ENCODE peak calls at places on chromosomes 1 and 21, in ten cellular contexts. One of them, this sample, is unnamed.

GRCh38 chr1:63674238-63674864 is 81.1 kb downstream of the PGM1 start:
- DNase-seq in SHP77: peak; percentile 41
- DNase-seq in AG09309: peak; percentile 46
- DNase-seq in stomach: peak; percentile 94
- DNase-seq in activated T-helper 1 cell treated with anti-CD3 and anti-CD28 coated beads, Interleukin-12 subunit alpha, Interleukin-12 subunit beta, Interleukin-2, Interleukin-4 antibody, amounts not matched to agents 30 ng/mL and 10 ng/mL and 1 ng/mL, durations not matched to agents 14 hours and 24 hours and 36 hours: no peak
- DNase-seq in C1 segment of cervical spinal cord: no peak
- DNase-seq in fibroblast of lung: peak; percentile 92
- DNase-seq in Ammon's horn: peak; percentile 70
- DNase-seq in midbrain: peak; percentile 35
- DNase-seq in NCI-H510A: peak; percentile 4
- DNase-seq in this sample: peak; percentile 95

GRCh38 chr1:165443539-165444289 is 1.2 kb downstream of the RXRG start:
- DNase-seq in C1 segment of cervical spinal cord: peak; percentile 14
- DNase-seq in Ammon's horn: peak; percentile 58
- DNase-seq in NCI-H510A: no peak
- DNase-seq in fibroblast of lung: no peak
- DNase-seq in activated T-helper 1 cell treated with anti-CD3 and anti-CD28 coated beads, Interleukin-12 subunit alpha, Interleukin-12 subunit beta, Interleukin-2, Interleukin-4 antibody, amounts not matched to agents 30 ng/mL and 10 ng/mL and 1 ng/mL, durations not matched to agents 14 hours and 24 hours and 36 hours: no peak
- DNase-seq in stomach: no peak
- DNase-seq in SHP77: no peak
- DNase-seq in midbrain: peak; percentile 33
- DNase-seq in AG09309: no peak
- DNase-seq in this sample: no peak

GRCh38 chr1:206975313-206975712 is 5.1 kb upstream of the FCAMR start:
- DNase-seq in midbrain: no peak
- DNase-seq in SHP77: no peak
- DNase-seq in C1 segment of cervical spinal cord: no peak
- DNase-seq in AG09309: no peak
- DNase-seq in stomach: no peak
- DNase-seq in Ammon's horn: no peak
- DNase-seq in activated T-helper 1 cell treated with anti-CD3 and anti-CD28 coated beads, Interleukin-12 subunit alpha, Interleukin-12 subunit beta, Interleukin-2, Interleukin-4 antibody, amounts not matched to agents 30 ng/mL and 10 ng/mL and 1 ng/mL, durations not matched to agents 14 hours and 24 hours and 36 hours: no peak
- DNase-seq in fibroblast of lung: no peak
- DNase-seq in NCI-H510A: no peak
- DNase-seq in this sample: no peak

GRCh38 chr1:17207966-17208418 is 3.1 kb downstream of the PADI1 start:
- DNase-seq in AG09309: no peak
- DNase-seq in NCI-H510A: no peak
- DNase-seq in stomach: no peak
- DNase-seq in SHP77: no peak
- DNase-seq in activated T-helper 1 cell treated with anti-CD3 and anti-CD28 coated beads, Interleukin-12 subunit alpha, Interleukin-12 subunit beta, Interleukin-2, Interleukin-4 antibody, amounts not matched to agents 30 ng/mL and 10 ng/mL and 1 ng/mL, durations not matched to agents 14 hours and 24 hours and 36 hours: peak; percentile 10
- DNase-seq in C1 segment of cervical spinal cord: no peak
- DNase-seq in Ammon's horn: no peak
- DNase-seq in midbrain: no peak
- DNase-seq in fibroblast of lung: peak; percentile 70
- DNase-seq in this sample: no peak

GRCh38 chr1:115949156-115949555 is 27.2 kb upstream of the SLC22A15 start:
- DNase-seq in Ammon's horn: no peak
- DNase-seq in fibroblast of lung: no peak
- DNase-seq in stomach: no peak
- DNase-seq in NCI-H510A: no peak
- DNase-seq in C1 segment of cervical spinal cord: no peak
- DNase-seq in activated T-helper 1 cell treated with anti-CD3 and anti-CD28 coated beads, Interleukin-12 subunit alpha, Interleukin-12 subunit beta, Interleukin-2, Interleukin-4 antibody, amounts not matched to agents 30 ng/mL and 10 ng/mL and 1 ng/mL, durations not matched to agents 14 hours and 24 hours and 36 hours: no peak
- DNase-seq in SHP77: no peak
- DNase-seq in AG09309: no peak
- DNase-seq in midbrain: no peak
- DNase-seq in this sample: no peak

GRCh38 chr1:235275223-235275622 is 52.8 kb downstream of the ARID4B start:
- DNase-seq in AG09309: no peak
- DNase-seq in Ammon's horn: peak; percentile 11
- DNase-seq in SHP77: no peak
- DNase-seq in NCI-H510A: no peak
- DNase-seq in midbrain: no peak
- DNase-seq in C1 segment of cervical spinal cord: no peak
- DNase-seq in stomach: no peak
- DNase-seq in activated T-helper 1 cell treated with anti-CD3 and anti-CD28 coated beads, Interleukin-12 subunit alpha, Interleukin-12 subunit beta, Interleukin-2, Interleukin-4 antibody, amounts not matched to agents 30 ng/mL and 10 ng/mL and 1 ng/mL, durations not matched to agents 14 hours and 24 hours and 36 hours: no peak
- DNase-seq in fibroblast of lung: no peak
- DNase-seq in this sample: peak; percentile 33

GRCh38 chr1:20361401-20361800 is 70.7 kb downstream of the VWA5B1 start:
- DNase-seq in C1 segment of cervical spinal cord: no peak
- DNase-seq in Ammon's horn: no peak
- DNase-seq in stomach: no peak
- DNase-seq in activated T-helper 1 cell treated with anti-CD3 and anti-CD28 coated beads, Interleukin-12 subunit alpha, Interleukin-12 subunit beta, Interleukin-2, Interleukin-4 antibody, amounts not matched to agents 30 ng/mL and 10 ng/mL and 1 ng/mL, durations not matched to agents 14 hours and 24 hours and 36 hours: no peak
- DNase-seq in AG09309: no peak
- DNase-seq in NCI-H510A: no peak
- DNase-seq in fibroblast of lung: peak; percentile 41
- DNase-seq in SHP77: no peak
- DNase-seq in midbrain: no peak
- DNase-seq in this sample: no peak

GRCh38 chr1:185644531-185644930 is 89.7 kb upstream of the HMCN1 start:
- DNase-seq in stomach: no peak
- DNase-seq in NCI-H510A: no peak
- DNase-seq in C1 segment of cervical spinal cord: no peak
- DNase-seq in fibroblast of lung: peak; percentile 23
- DNase-seq in Ammon's horn: no peak
- DNase-seq in SHP77: no peak
- DNase-seq in activated T-helper 1 cell treated with anti-CD3 and anti-CD28 coated beads, Interleukin-12 subunit alpha, Interleukin-12 subunit beta, Interleukin-2, Interleukin-4 antibody, amounts not matched to agents 30 ng/mL and 10 ng/mL and 1 ng/mL, durations not matched to agents 14 hours and 24 hours and 36 hours: no peak
- DNase-seq in AG09309: no peak
- DNase-seq in midbrain: no peak
- DNase-seq in this sample: no peak

GRCh38 chr1:233737341-233737740 is 123.4 kb downstream of the KCNK1 start:
- DNase-seq in stomach: no peak
- DNase-seq in activated T-helper 1 cell treated with anti-CD3 and anti-CD28 coated beads, Interleukin-12 subunit alpha, Interleukin-12 subunit beta, Interleukin-2, Interleukin-4 antibody, amounts not matched to agents 30 ng/mL and 10 ng/mL and 1 ng/mL, durations not matched to agents 14 hours and 24 hours and 36 hours: no peak
- DNase-seq in AG09309: no peak
- DNase-seq in fibroblast of lung: no peak
- DNase-seq in SHP77: no peak
- DNase-seq in midbrain: no peak
- DNase-seq in C1 segment of cervical spinal cord: no peak
- DNase-seq in NCI-H510A: no peak
- DNase-seq in Ammon's horn: no peak
- DNase-seq in this sample: no peak

GRCh38 chr21:25092441-25093011 is 514.8 kb downstream of the MRPL39 start:
- DNase-seq in C1 segment of cervical spinal cord: no peak
- DNase-seq in AG09309: no peak
- DNase-seq in midbrain: no peak
- DNase-seq in SHP77: no peak
- DNase-seq in fibroblast of lung: no peak
- DNase-seq in NCI-H510A: no peak
- DNase-seq in Ammon's horn: no peak
- DNase-seq in stomach: no peak
- DNase-seq in activated T-helper 1 cell treated with anti-CD3 and anti-CD28 coated beads, Interleukin-12 subunit alpha, Interleukin-12 subunit beta, Interleukin-2, Interleukin-4 antibody, amounts not matched to agents 30 ng/mL and 10 ng/mL and 1 ng/mL, durations not matched to agents 14 hours and 24 hours and 36 hours: no peak
- DNase-seq in this sample: no peak

GRCh38 chr1:156452863-156453262 is 47.7 kb downstream of the MEF2D start:
- DNase-seq in activated T-helper 1 cell treated with anti-CD3 and anti-CD28 coated beads, Interleukin-12 subunit alpha, Interleukin-12 subunit beta, Interleukin-2, Interleukin-4 antibody, amounts not matched to agents 30 ng/mL and 10 ng/mL and 1 ng/mL, durations not matched to agents 14 hours and 24 hours and 36 hours: no peak
- DNase-seq in SHP77: no peak
- DNase-seq in Ammon's horn: no peak
- DNase-seq in AG09309: no peak
- DNase-seq in fibroblast of lung: no peak
- DNase-seq in C1 segment of cervical spinal cord: no peak
- DNase-seq in NCI-H510A: no peak
- DNase-seq in stomach: no peak
- DNase-seq in midbrain: no peak
- DNase-seq in this sample: no peak

GRCh38 chr1:92503926-92504750 is 17.4 kb upstream of the GFI1 start:
- DNase-seq in fibroblast of lung: peak; percentile 67
- DNase-seq in AG09309: no peak
- DNase-seq in Ammon's horn: no peak
- DNase-seq in activated T-helper 1 cell treated with anti-CD3 and anti-CD28 coated beads, Interleukin-12 subunit alpha, Interleukin-12 subunit beta, Interleukin-2, Interleukin-4 antibody, amounts not matched to agents 30 ng/mL and 10 ng/mL and 1 ng/mL, durations not matched to agents 14 hours and 24 hours and 36 hours: no peak
- DNase-seq in stomach: no peak
- DNase-seq in SHP77: no peak
- DNase-seq in NCI-H510A: no peak
- DNase-seq in midbrain: no peak
- DNase-seq in C1 segment of cervical spinal cord: no peak
- DNase-seq in this sample: no peak

GRCh38 chr1:69109276-69109675 is 458.4 kb upstream of the LRRC7 start:
- DNase-seq in AG09309: no peak
- DNase-seq in stomach: no peak
- DNase-seq in NCI-H510A: no peak
- DNase-seq in activated T-helper 1 cell treated with anti-CD3 and anti-CD28 coated beads, Interleukin-12 subunit alpha, Interleukin-12 subunit beta, Interleukin-2, Interleukin-4 antibody, amounts not matched to agents 30 ng/mL and 10 ng/mL and 1 ng/mL, durations not matched to agents 14 hours and 24 hours and 36 hours: no peak
- DNase-seq in Ammon's horn: no peak
- DNase-seq in C1 segment of cervical spinal cord: no peak
- DNase-seq in midbrain: no peak
- DNase-seq in fibroblast of lung: peak; percentile 19
- DNase-seq in SHP77: no peak
- DNase-seq in this sample: no peak

GRCh38 chr1:205680073-205680851 is at the start of gene SLC45A3:
- DNase-seq in C1 segment of cervical spinal cord: peak; percentile 33
- DNase-seq in Ammon's horn: no peak
- DNase-seq in SHP77: no peak
- DNase-seq in fibroblast of lung: no peak
- DNase-seq in NCI-H510A: no peak
- DNase-seq in activated T-helper 1 cell treated with anti-CD3 and anti-CD28 coated beads, Interleukin-12 subunit alpha, Interleukin-12 subunit beta, Interleukin-2, Interleukin-4 antibody, amounts not matched to agents 30 ng/mL and 10 ng/mL and 1 ng/mL, durations not matched to agents 14 hours and 24 hours and 36 hours: no peak
- DNase-seq in stomach: peak; percentile 49
- DNase-seq in AG09309: no peak
- DNase-seq in midbrain: peak; percentile 28
- DNase-seq in this sample: peak; percentile 53

GRCh38 chr21:21238882-21239400 is 240.7 kb downstream of the NCAM2 start:
- DNase-seq in C1 segment of cervical spinal cord: no peak
- DNase-seq in midbrain: no peak
- DNase-seq in Ammon's horn: no peak
- DNase-seq in stomach: no peak
- DNase-seq in activated T-helper 1 cell treated with anti-CD3 and anti-CD28 coated beads, Interleukin-12 subunit alpha, Interleukin-12 subunit beta, Interleukin-2, Interleukin-4 antibody, amounts not matched to agents 30 ng/mL and 10 ng/mL and 1 ng/mL, durations not matched to agents 14 hours and 24 hours and 36 hours: no peak
- DNase-seq in fibroblast of lung: no peak
- DNase-seq in SHP77: no peak
- DNase-seq in NCI-H510A: no peak
- DNase-seq in AG09309: no peak
- DNase-seq in this sample: no peak

GRCh38 chr1:91830242-91831131 is 55.5 kb downstream of the TGFBR3 start:
- DNase-seq in midbrain: peak; percentile 39
- DNase-seq in SHP77: no peak
- DNase-seq in stomach: no peak
- DNase-seq in activated T-helper 1 cell treated with anti-CD3 and anti-CD28 coated beads, Interleukin-12 subunit alpha, Interleukin-12 subunit beta, Interleukin-2, Interleukin-4 antibody, amounts not matched to agents 30 ng/mL and 10 ng/mL and 1 ng/mL, durations not matched to agents 14 hours and 24 hours and 36 hours: no peak
- DNase-seq in C1 segment of cervical spinal cord: no peak
- DNase-seq in Ammon's horn: peak; percentile 47
- DNase-seq in AG09309: peak; percentile 67
- DNase-seq in NCI-H510A: no peak
- DNase-seq in fibroblast of lung: peak; percentile 74
- DNase-seq in this sample: peak; percentile 89

GRCh38 chr1:31238986-31239613 is 587 bp downstream of the NKAIN1 start:
- DNase-seq in C1 segment of cervical spinal cord: no peak
- DNase-seq in NCI-H510A: no peak
- DNase-seq in SHP77: no peak
- DNase-seq in Ammon's horn: peak; percentile 56
- DNase-seq in AG09309: no peak
- DNase-seq in midbrain: peak; percentile 16
- DNase-seq in activated T-helper 1 cell treated with anti-CD3 and anti-CD28 coated beads, Interleukin-12 subunit alpha, Interleukin-12 subunit beta, Interleukin-2, Interleukin-4 antibody, amounts not matched to agents 30 ng/mL and 10 ng/mL and 1 ng/mL, durations not matched to agents 14 hours and 24 hours and 36 hours: no peak
- DNase-seq in stomach: no peak
- DNase-seq in fibroblast of lung: peak; percentile 22
- DNase-seq in this sample: no peak

GRCh38 chr1:24894002-24894401 is 36.1 kb downstream of the RUNX3 start:
- DNase-seq in SHP77: no peak
- DNase-seq in C1 segment of cervical spinal cord: no peak
- DNase-seq in Ammon's horn: no peak
- DNase-seq in midbrain: no peak
- DNase-seq in AG09309: no peak
- DNase-seq in stomach: peak; percentile 10
- DNase-seq in fibroblast of lung: no peak
- DNase-seq in NCI-H510A: no peak
- DNase-seq in activated T-helper 1 cell treated with anti-CD3 and anti-CD28 coated beads, Interleukin-12 subunit alpha, Interleukin-12 subunit beta, Interleukin-2, Interleukin-4 antibody, amounts not matched to agents 30 ng/mL and 10 ng/mL and 1 ng/mL, durations not matched to agents 14 hours and 24 hours and 36 hours: no peak
- DNase-seq in this sample: no peak

GRCh38 chr1:22778842-22779520 is 68.3 kb downstream of the EPHB2 start:
- DNase-seq in midbrain: peak; percentile 75
- DNase-seq in stomach: no peak
- DNase-seq in SHP77: no peak
- DNase-seq in Ammon's horn: peak; percentile 78
- DNase-seq in NCI-H510A: no peak
- DNase-seq in fibroblast of lung: peak; percentile 40
- DNase-seq in C1 segment of cervical spinal cord: peak; percentile 51
- DNase-seq in AG09309: no peak
- DNase-seq in activated T-helper 1 cell treated with anti-CD3 and anti-CD28 coated beads, Interleukin-12 subunit alpha, Interleukin-12 subunit beta, Interleukin-2, Interleukin-4 antibody, amounts not matched to agents 30 ng/mL and 10 ng/mL and 1 ng/mL, durations not matched to agents 14 hours and 24 hours and 36 hours: no peak
- DNase-seq in this sample: no peak

GRCh38 chr1:241479294-241479693 is 40.3 kb downstream of the FH start:
- DNase-seq in midbrain: no peak
- DNase-seq in C1 segment of cervical spinal cord: no peak
- DNase-seq in AG09309: no peak
- DNase-seq in stomach: no peak
- DNase-seq in NCI-H510A: no peak
- DNase-seq in activated T-helper 1 cell treated with anti-CD3 and anti-CD28 coated beads, Interleukin-12 subunit alpha, Interleukin-12 subunit beta, Interleukin-2, Interleukin-4 antibody, amounts not matched to agents 30 ng/mL and 10 ng/mL and 1 ng/mL, durations not matched to agents 14 hours and 24 hours and 36 hours: no peak
- DNase-seq in SHP77: no peak
- DNase-seq in fibroblast of lung: no peak
- DNase-seq in Ammon's horn: no peak
- DNase-seq in this sample: no peak

GRCh38 chr1:7582439-7582972 is 188.6 kb upstream of the VAMP3 start:
- DNase-seq in activated T-helper 1 cell treated with anti-CD3 and anti-CD28 coated beads, Interleukin-12 subunit alpha, Interleukin-12 subunit beta, Interleukin-2, Interleukin-4 antibody, amounts not matched to agents 30 ng/mL and 10 ng/mL and 1 ng/mL, durations not matched to agents 14 hours and 24 hours and 36 hours: no peak
- DNase-seq in fibroblast of lung: no peak
- DNase-seq in Ammon's horn: no peak
- DNase-seq in midbrain: no peak
- DNase-seq in AG09309: no peak
- DNase-seq in C1 segment of cervical spinal cord: no peak
- DNase-seq in SHP77: no peak
- DNase-seq in NCI-H510A: no peak
- DNase-seq in stomach: no peak
- DNase-seq in this sample: no peak

GRCh38 chr1:21593231-21593630 is 75.9 kb downstream of the RAP1GAP start:
- DNase-seq in stomach: no peak
- DNase-seq in SHP77: no peak
- DNase-seq in AG09309: no peak
- DNase-seq in activated T-helper 1 cell treated with anti-CD3 and anti-CD28 coated beads, Interleukin-12 subunit alpha, Interleukin-12 subunit beta, Interleukin-2, Interleukin-4 antibody, amounts not matched to agents 30 ng/mL and 10 ng/mL and 1 ng/mL, durations not matched to agents 14 hours and 24 hours and 36 hours: no peak
- DNase-seq in Ammon's horn: no peak
- DNase-seq in C1 segment of cervical spinal cord: no peak
- DNase-seq in midbrain: no peak
- DNase-seq in fibroblast of lung: no peak
- DNase-seq in NCI-H510A: no peak
- DNase-seq in this sample: no peak

GRCh38 chr1:35432231-35432630 is 125.0 kb downstream of the KIAA0319L start:
- DNase-seq in stomach: no peak
- DNase-seq in NCI-H510A: no peak
- DNase-seq in activated T-helper 1 cell treated with anti-CD3 and anti-CD28 coated beads, Interleukin-12 subunit alpha, Interleukin-12 subunit beta, Interleukin-2, Interleukin-4 antibody, amounts not matched to agents 30 ng/mL and 10 ng/mL and 1 ng/mL, durations not matched to agents 14 hours and 24 hours and 36 hours: no peak
- DNase-seq in fibroblast of lung: no peak
- DNase-seq in midbrain: peak; percentile 35
- DNase-seq in SHP77: no peak
- DNase-seq in AG09309: no peak
- DNase-seq in C1 segment of cervical spinal cord: no peak
- DNase-seq in Ammon's horn: peak; percentile 62
- DNase-seq in this sample: no peak

GRCh38 chr21:29256125-29256895 is 42.4 kb upstream of the BACH1 start:
- DNase-seq in activated T-helper 1 cell treated with anti-CD3 and anti-CD28 coated beads, Interleukin-12 subunit alpha, Interleukin-12 subunit beta, Interleukin-2, Interleukin-4 antibody, amounts not matched to agents 30 ng/mL and 10 ng/mL and 1 ng/mL, durations not matched to agents 14 hours and 24 hours and 36 hours: no peak
- DNase-seq in SHP77: peak; percentile 48
- DNase-seq in midbrain: no peak
- DNase-seq in Ammon's horn: no peak
- DNase-seq in NCI-H510A: no peak
- DNase-seq in AG09309: no peak
- DNase-seq in C1 segment of cervical spinal cord: no peak
- DNase-seq in fibroblast of lung: no peak
- DNase-seq in stomach: no peak
- DNase-seq in this sample: no peak

GRCh38 chr1:37691497-37692077 is 729 bp upstream of the CDCA8 start:
- DNase-seq in SHP77: peak; percentile 52
- DNase-seq in Ammon's horn: peak; percentile 40
- DNase-seq in activated T-helper 1 cell treated with anti-CD3 and anti-CD28 coated beads, Interleukin-12 subunit alpha, Interleukin-12 subunit beta, Interleukin-2, Interleukin-4 antibody, amounts not matched to agents 30 ng/mL and 10 ng/mL and 1 ng/mL, durations not matched to agents 14 hours and 24 hours and 36 hours: no peak
- DNase-seq in NCI-H510A: peak; percentile 95
- DNase-seq in C1 segment of cervical spinal cord: no peak
- DNase-seq in fibroblast of lung: peak; percentile 41
- DNase-seq in stomach: peak; percentile 59
- DNase-seq in midbrain: no peak
- DNase-seq in AG09309: no peak
- DNase-seq in this sample: peak; percentile 80

GRCh38 chr1:183646780-183647179 is 6.3 kb downstream of the APOBEC4 start:
- DNase-seq in C1 segment of cervical spinal cord: no peak
- DNase-seq in Ammon's horn: no peak
- DNase-seq in midbrain: no peak
- DNase-seq in stomach: no peak
- DNase-seq in NCI-H510A: no peak
- DNase-seq in activated T-helper 1 cell treated with anti-CD3 and anti-CD28 coated beads, Interleukin-12 subunit alpha, Interleukin-12 subunit beta, Interleukin-2, Interleukin-4 antibody, amounts not matched to agents 30 ng/mL and 10 ng/mL and 1 ng/mL, durations not matched to agents 14 hours and 24 hours and 36 hours: no peak
- DNase-seq in fibroblast of lung: no peak
- DNase-seq in SHP77: no peak
- DNase-seq in AG09309: no peak
- DNase-seq in this sample: no peak

GRCh38 chr1:180343931-180344406 is 113.9 kb downstream of the LHX4 start:
- DNase-seq in SHP77: peak; percentile 83
- DNase-seq in midbrain: no peak
- DNase-seq in fibroblast of lung: peak; percentile 44
- DNase-seq in stomach: peak; percentile 32
- DNase-seq in AG09309: no peak
- DNase-seq in activated T-helper 1 cell treated with anti-CD3 and anti-CD28 coated beads, Interleukin-12 subunit alpha, Interleukin-12 subunit beta, Interleukin-2, Interleukin-4 antibody, amounts not matched to agents 30 ng/mL and 10 ng/mL and 1 ng/mL, durations not matched to agents 14 hours and 24 hours and 36 hours: no peak
- DNase-seq in C1 segment of cervical spinal cord: no peak
- DNase-seq in Ammon's horn: peak; percentile 15
- DNase-seq in NCI-H510A: peak; percentile 46
- DNase-seq in this sample: peak; percentile 40

GRCh38 chr21:15221799-15222386 is 157.1 kb upstream of the NRIP1 start:
- DNase-seq in C1 segment of cervical spinal cord: no peak
- DNase-seq in stomach: no peak
- DNase-seq in SHP77: no peak
- DNase-seq in Ammon's horn: no peak
- DNase-seq in NCI-H510A: no peak
- DNase-seq in activated T-helper 1 cell treated with anti-CD3 and anti-CD28 coated beads, Interleukin-12 subunit alpha, Interleukin-12 subunit beta, Interleukin-2, Interleukin-4 antibody, amounts not matched to agents 30 ng/mL and 10 ng/mL and 1 ng/mL, durations not matched to agents 14 hours and 24 hours and 36 hours: no peak
- DNase-seq in AG09309: no peak
- DNase-seq in fibroblast of lung: peak; percentile 79
- DNase-seq in midbrain: no peak
- DNase-seq in this sample: peak; percentile 60

This sample was measured in body of pancreas.